ENCODE peak calls at places on chromosomes 5 and 9, in nine cellular contexts. G is stomach, S is K562, I is uterus, Q is tibial nerve, J is adrenal gland, A is GM12878, F is body of pancreas, M is esophagus muscularis mucosa. W is an unnamed sample. For H3K4me1, the result is how much of the 10 kb centered on the place peaks cover.

GRCh38 chr9:25960235-25960634 is 282.0 kb upstream of the TUSC1 start:
- DNase-seq in G (no peak), M (no peak), F (no peak), I (no peak), S (no peak), J (no peak), A (no peak), Q (no peak), W (no peak)

GRCh38 chr9:96554801-96555566 is 64.7 kb downstream of the CDC14B start:
- DNase-seq in G (no peak), J (no peak), A (no peak), F (no peak), Q (no peak), I (no peak), S (no peak), M (no peak), W (no peak)

GRCh38 chr9:72577212-72577753 is 55.9 kb downstream of the TMC1 start:
- DNase-seq in S (no peak), F (peak), M (no peak), J (peak), Q (no peak), I (peak), G (no peak), A (no peak), W (no peak)

GRCh38 chr9:100379862-100380261 is 27.1 kb upstream of the TEX10 start:
- DNase-seq in Q (no peak), I (no peak), A (no peak), M (no peak), S (no peak), G (no peak), J (no peak), F (no peak), W (no peak)

GRCh38 chr5:143205386-143205785 is 198.1 kb downstream of the NR3C1 start:
- DNase-seq in G (no peak), M (no peak), I (no peak), F (no peak), Q (no peak), J (no peak), A (no peak), S (no peak), W (no peak)

GRCh38 chr9:134215395-134215708 is 51.0 kb upstream of the RNU6ATAC start:
- DNase-seq in Q (no peak), F (no peak), I (no peak), A (no peak), J (no peak), G (no peak), M (no peak), S (no peak), W (no peak)

GRCh38 chr5:143086851-143087637 is 316.4 kb downstream of the NR3C1 start:
- DNase-seq in S (no peak), G (no peak), J (peak), M (no peak), A (no peak), I (no peak), Q (no peak), F (no peak), W (no peak)

GRCh38 chr5:174056064-174056842 is 10.7 kb downstream of the NSG2 start:
- DNase-seq in M (no peak), A (no peak), J (no peak), S (no peak), F (no peak), Q (no peak), I (no peak), G (no peak), W (no peak)

GRCh38 chr9:96417610-96418073 is 528 bp downstream of the ZNF367 start:
- DNase-seq in M (no peak), S (no peak), Q (no peak), J (no peak), A (no peak), F (peak), I (no peak), G (no peak), W (no peak)

GRCh38 chr9:21030389-21031035 is 928 bp downstream of the HACD4 start:
- DNase-seq in G (no peak), S (no peak), I (no peak), A (peak), J (no peak), F (no peak), M (no peak), Q (no peak), W (no peak)

GRCh38 chr5:159175547-159175946 is 33.8 kb downstream of the RNF145 start:
- DNase-seq in A (no peak), S (no peak), I (no peak), Q (no peak), M (no peak), J (no peak), G (no peak), F (no peak), W (no peak)

GRCh38 chr5:61290815-61291214 is 41.2 kb upstream of the ZSWIM6 start:
- DNase-seq in I (no peak), S (no peak), Q (no peak), M (no peak), J (peak), F (peak), G (no peak), A (no peak), W (no peak)

GRCh38 chr5:158669275-158669674 is 430.4 kb downstream of the EBF1 start:
- DNase-seq in G (no peak), F (no peak), I (no peak), A (no peak), M (no peak), S (no peak), J (no peak), Q (no peak), W (no peak)

GRCh38 chr5:149761461-149761860 is 31.4 kb downstream of the PPARGC1B start:
- DNase-seq in M (no peak), J (no peak), A (no peak), I (no peak), S (no peak), G (no peak), F (no peak), Q (no peak), W (no peak)

GRCh38 chr5:149497357-149497756 is 53.9 kb downstream of the CSNK1A1 start:
- DNase-seq in I (no peak), J (no peak), G (no peak), M (no peak), A (no peak), F (no peak), Q (no peak), S (no peak), W (no peak)

GRCh38 chr9:73230257-73230656 is 78.6 kb downstream of the ANXA1 start:
- DNase-seq in G (no peak), A (no peak), Q (no peak), S (no peak), F (no peak), I (no peak), M (no peak), J (no peak), W (no peak)

GRCh38 chr5:141560141-141560540 is 58.7 kb downstream of the DIAPH1 start:
- DNase-seq in A (no peak), S (no peak), J (no peak), Q (no peak), G (no peak), I (no peak), F (peak), M (no peak), W (no peak)

GRCh38 chr5:17069995-17070405 is 133.9 kb upstream of the MYO10 start:
- DNase-seq in F (no peak), S (peak), M (no peak), J (peak), Q (no peak), I (no peak), A (no peak), G (peak), W (no peak)

GRCh38 chr5:111201705-111202104 is 22.5 kb upstream of the CAMK4 start:
- DNase-seq in A (no peak), J (no peak), G (no peak), Q (no peak), F (no peak), S (no peak), M (no peak), I (no peak), W (no peak)

GRCh38 chr9:136691316-136692189 is 4.3 kb upstream of the AGPAT2 start:
- DNase-seq in F (no peak), A (no peak), I (no peak), J (no peak), G (no peak), Q (no peak), S (no peak), M (no peak), W (no peak)

GRCh38 chr5:83306572-83307241 is 164.8 kb upstream of the VCAN start:
- DNase-seq in S (no peak), Q (peak), A (peak), M (no peak), I (no peak), F (peak), J (peak), G (peak), W (no peak)

GRCh38 chr5:138709216-138709615 is 44.0 kb upstream of the CTNNA1 start:
- DNase-seq in Q (no peak), I (no peak), F (no peak), M (no peak), S (no peak), A (no peak), J (no peak), G (no peak), W (no peak)

GRCh38 chr5:53359906-53360305 is 120.5 kb upstream of the FST start:
- DNase-seq in S (no peak), M (no peak), G (no peak), A (no peak), Q (no peak), I (no peak), J (no peak), F (no peak), W (no peak)

GRCh38 chr9:133569891-133570651 is 35.6 kb downstream of the ADAMTSL2 start:
- DNase-seq in M (no peak), Q (no peak), A (no peak), F (no peak), G (no peak), S (no peak), I (no peak), J (no peak), W (no peak)

GRCh38 chr9:117906763-117907162 is 202.6 kb downstream of the TLR4 start:
- DNase-seq in A (no peak), Q (no peak), J (no peak), G (no peak), F (no peak), S (no peak), I (no peak), M (no peak), W (no peak)

GRCh38 chr5:94024101-94024500 is 282.7 kb upstream of the POU5F2 start:
- DNase-seq in A (no peak), G (no peak), I (no peak), Q (no peak), F (no peak), M (no peak), S (no peak), J (no peak), W (no peak)

GRCh38 chr5:150641006-150641570 is 628 bp downstream of the SYNPO start:
- DNase-seq in S (no peak), G (no peak), M (no peak), Q (no peak), I (peak), J (peak), F (no peak), A (no peak), W (no peak)

GRCh38 chr9:116569111-116569510 is 118.0 kb upstream of the TRIM32 start:
- DNase-seq in Q (no peak), S (no peak), I (no peak), A (no peak), G (no peak), M (no peak), J (no peak), F (no peak), W (no peak)

GRCh38 chr5:154813158-154813557 is 37.2 kb downstream of the FAXDC2 start:
- DNase-seq in J (no peak), Q (no peak), I (no peak), F (no peak), G (no peak), S (no peak), M (no peak), A (no peak), W (no peak)

GRCh38 chr9:110752766-110753165 is 84.2 kb downstream of the MUSK start:
- DNase-seq in M (no peak), S (no peak), Q (no peak), F (no peak), J (peak), G (no peak), I (no peak), A (no peak), W (no peak)

GRCh38 chr5:160460377-160461049 is 38.9 kb downstream of the PTTG1 start:
- DNase-seq in S (no peak), J (no peak), Q (no peak), G (no peak), I (no peak), F (no peak), M (no peak), A (no peak), W (no peak)

GRCh38 chr9:110016340-110016739 is 191.6 kb downstream of the C9orf152 start:
- DNase-seq in S (no peak), G (no peak), I (no peak), Q (no peak), F (no peak), J (no peak), M (no peak), A (no peak), W (no peak)

GRCh38 chr9:131277673-131278420 is 1.5 kb upstream of the FAM78A start:
- DNase-seq in J (peak), Q (peak), F (peak), A (no peak), S (peak), G (peak), M (no peak), I (peak), W (no peak)

GRCh38 chr9:131276107-131276888 is at the start of gene FAM78A:
- DNase-seq in I (no peak), G (peak), S (peak), F (no peak), Q (no peak), M (no peak), A (no peak), J (no peak), W (no peak)

GRCh38 chr9:131275332-131276106 is 791 bp downstream of the FAM78A start:
- DNase-seq in M (no peak), I (no peak), F (no peak), G (no peak), Q (no peak), A (no peak), J (no peak), S (peak), W (no peak)

GRCh38 chr9:131278421-131279111 is 2.3 kb upstream of the FAM78A start:
- DNase-seq in M (no peak), Q (no peak), I (no peak), J (no peak), G (no peak), S (peak), F (no peak), A (no peak), W (no peak)

DNA sequence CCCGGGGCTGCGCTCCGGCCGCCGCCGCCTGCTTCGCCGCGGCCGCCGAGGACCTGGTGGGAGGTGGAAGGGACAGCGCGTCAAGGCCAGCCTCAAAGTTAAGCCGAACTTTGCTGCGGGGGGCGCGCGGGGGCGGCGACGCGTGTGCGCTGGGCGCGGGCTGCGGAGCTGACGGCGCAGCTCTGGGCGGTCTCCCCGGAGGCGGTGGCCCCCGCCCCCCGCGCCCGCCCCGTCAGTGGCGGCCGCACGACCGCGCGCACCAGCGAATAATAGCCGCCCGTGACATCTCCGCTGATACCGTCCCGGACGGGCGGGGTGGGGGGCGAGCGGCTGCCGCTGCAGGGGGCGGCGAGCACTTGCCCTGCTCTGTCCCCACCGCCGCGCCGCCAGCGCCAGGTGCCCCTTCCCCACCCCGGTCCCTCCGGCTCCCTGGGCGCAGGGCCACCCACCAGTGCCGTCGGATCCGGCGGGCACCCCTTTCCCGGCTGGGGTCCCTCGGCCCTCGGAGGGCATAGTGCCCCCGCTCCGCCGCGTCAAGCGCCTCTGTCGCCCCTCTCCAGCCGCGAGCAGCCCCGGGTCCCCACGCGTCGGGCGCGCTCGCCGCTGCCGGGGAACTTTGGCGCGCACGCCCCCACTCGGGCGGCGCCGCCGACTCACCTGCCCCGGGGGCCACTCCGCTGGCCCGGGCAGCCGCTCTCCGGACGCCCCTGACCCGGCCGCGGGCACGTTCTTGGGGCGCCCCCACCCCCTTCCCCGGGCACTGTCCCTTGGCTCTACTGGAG is 772 bp upstream of the FAM78A start:
- DNase-seq in F (no peak), I (no peak), G (no peak), Q (no peak), S (peak), J (no peak), A (no peak), M (no peak), W (no peak)
- H3K4me1 ChIP-seq in F (under half), I (under half), G (under half), Q (under half), S (under half), J (under half), A (under half), M (under half), W (under half)

DNA sequence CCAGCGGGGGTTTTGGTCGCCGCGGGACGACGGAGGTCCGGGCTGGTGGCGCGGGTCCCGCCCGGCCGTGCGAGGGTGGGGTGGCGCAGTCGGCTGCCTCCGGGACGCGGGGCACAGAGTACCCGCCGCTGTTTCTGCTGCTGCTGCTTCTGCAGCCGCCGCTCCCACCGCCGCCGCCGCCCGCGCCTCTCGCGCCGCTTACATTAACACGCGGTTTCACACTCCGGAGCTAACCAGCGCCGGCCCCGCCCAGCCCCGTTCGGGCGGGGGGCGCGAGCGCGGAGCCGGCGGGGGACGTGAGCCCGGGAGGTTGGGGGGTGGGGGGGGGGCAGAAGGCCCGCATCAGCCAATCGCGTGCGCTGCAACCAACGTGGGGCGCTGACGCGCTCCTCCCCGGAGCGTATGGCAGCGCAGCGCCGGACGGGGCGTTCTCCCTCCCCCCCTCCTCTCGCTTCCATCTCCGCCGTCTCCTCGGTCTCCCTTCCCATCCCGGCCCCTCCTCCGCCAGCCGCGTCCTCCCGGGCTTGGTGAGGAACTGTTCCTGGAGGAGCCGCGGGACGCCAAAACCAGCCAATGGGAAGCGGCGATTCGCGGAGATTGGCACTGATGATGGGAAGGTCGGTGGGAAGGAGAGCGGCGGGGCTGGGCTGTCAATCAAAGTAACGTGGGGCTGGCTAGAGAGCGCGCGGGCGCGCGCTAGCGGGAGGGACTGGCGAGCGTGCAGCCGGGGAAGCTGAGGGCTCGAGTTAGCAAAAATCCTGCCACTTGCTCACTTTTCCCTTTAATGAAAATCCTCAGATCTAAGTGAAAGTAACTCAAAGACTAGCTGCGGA is at the start of gene TLE1:
- DNase-seq in I (peak), M (peak), Q (peak), A (peak), S (no peak), F (peak), G (peak), J (peak), W (peak)
- TF ChIP-seq POLR2A in I (peak), M (peak), Q (peak), A (no peak), S (no peak), F (peak), G (no peak), J (peak), W (no peak)

GRCh38 chr5:68024426-68024825 is 191.1 kb upstream of the PIK3R1 start:
- DNase-seq in F (no peak), M (no peak), I (no peak), A (no peak), S (no peak), J (no peak), Q (no peak), G (no peak), W (no peak)
- H3K27ac ChIP-seq in F (no peak), M (peak), I (no peak), A (no peak), S (no peak), J (no peak), Q (no peak), G (no peak), W (no peak)

GRCh38 chr5:59337240-59337639 is 556.3 kb downstream of the PDE4D start:
- DNase-seq in S (no peak), G (no peak), F (no peak), A (no peak), M (no peak), I (no peak), J (no peak), Q (no peak), W (no peak)

GRCh38 chr5:59335544-59335943 is 558.0 kb downstream of the PDE4D start:
- DNase-seq in J (no peak), M (no peak), G (no peak), I (no peak), A (no peak), F (no peak), Q (no peak), S (no peak), W (no peak)

GRCh38 chr5:59330680-59331079 is 562.8 kb downstream of the PDE4D start:
- DNase-seq in I (no peak), S (no peak), G (no peak), J (no peak), Q (no peak), A (no peak), F (no peak), M (no peak), W (no peak)

GRCh38 chr5:59328801-59329296 is 564.7 kb downstream of the PDE4D start:
- DNase-seq in G (no peak), Q (no peak), F (no peak), M (no peak), A (no peak), I (no peak), J (no peak), S (no peak), W (no peak)

GRCh38 chr5:59332236-59332973 is 561.1 kb downstream of the PDE4D start:
- DNase-seq in Q (no peak), F (no peak), I (no peak), J (no peak), A (no peak), G (no peak), S (no peak), M (no peak), W (no peak)
- H3K4me1 ChIP-seq in Q (under half), F (under half), I (under half), J (under half), A (under half), G (under half), S (under half), M (under half), W (under half)

GRCh38 chr5:133821311-133821741 is 147.1 kb downstream of the C5orf15 start:
- DNase-seq in J (no peak), F (no peak), Q (no peak), M (no peak), A (no peak), I (no peak), S (no peak), G (no peak), W (no peak)
- TF ChIP-seq POLR2A in J (no peak), F (no peak), Q (no peak), M (no peak), A (no peak), I (no peak), S (no peak), G (no peak), W (no peak)

DNA sequence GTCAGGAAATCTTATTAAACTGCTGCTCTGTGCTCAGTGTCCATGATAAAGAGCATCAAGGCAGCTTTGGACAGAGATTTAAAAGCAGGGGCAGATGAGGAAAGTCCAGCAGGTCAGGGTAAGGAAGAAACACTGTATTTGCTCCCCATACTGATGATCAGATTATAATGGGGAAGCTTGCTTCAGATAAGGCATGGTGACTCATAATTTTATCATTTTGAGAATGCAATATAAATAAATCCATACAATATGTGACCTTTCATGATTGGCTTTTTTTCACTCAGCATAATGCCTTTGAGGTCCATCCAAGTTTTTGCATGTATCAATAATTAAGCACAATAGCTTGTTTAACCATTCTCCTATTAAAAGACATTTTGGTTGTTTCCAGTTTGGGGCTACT is 48.1 kb upstream of the LHFPL2 start:
- DNase-seq in F (no peak), G (no peak), Q (no peak), J (no peak), M (no peak), I (no peak), S (no peak), A (no peak), W (no peak)
- H3K27ac ChIP-seq in F (no peak), G (no peak), Q (no peak), J (no peak), M (no peak), I (no peak), S (no peak), A (no peak), W (no peak)

GRCh38 chr9:87510251-87510683 is 12.6 kb downstream of the DAPK1 start:
- DNase-seq in I (no peak), A (no peak), M (no peak), F (no peak), Q (no peak), J (no peak), G (no peak), S (no peak), W (no peak)
- H3K4me1 ChIP-seq in I (under half), A (under half), M (half or more), F (under half), Q (under half), J (under half), G (half or more), S (half or more), W (under half)